ENCODE peak calls at places on chromosomes 4 and X, in ten cellular contexts. G is GM23338; Q is GM12865; A is lower leg skin; X is NB4; S is CD8-positive, alpha-beta T cell; B is dorsolateral prefrontal cortex; M is H7; W is A549; N is sigmoid colon. O is an unnamed sample.

GRCh38 chrX:135421932-135422809 is at the start of gene SMIM10L2A:
- DNase-seq in Q (peak; percentile 4), N (no peak), B (no peak), S (no peak), X (no peak), W (no peak), M (peak; percentile 55), G (no peak), A (no peak), O (no peak)

GRCh38 chrX:19513383-19513782 is 1.9 kb downstream of the MAP3K15 start:
- DNase-seq in A (no peak), W (peak; percentile 8), S (no peak), Q (no peak), B (no peak), M (peak; percentile 43), G (peak; percentile 11), X (peak; percentile 10), N (no peak), O (no peak)

GRCh38 chr4:1749370-1749769 is 28.0 kb downstream of the TACC3 start:
- DNase-seq in N (no peak), W (no peak), Q (no peak), A (no peak), G (no peak), X (no peak), B (no peak), M (peak; percentile 84), S (no peak), O (no peak)

GRCh38 chr4:3207531-3208037 is 41.4 kb upstream of the MSANTD1 start:
- DNase-seq in Q (no peak), N (no peak), S (no peak), G (no peak), W (no peak), B (no peak), M (no peak), A (no peak), X (peak; percentile 30), O (no peak)

GRCh38 chrX:70025464-70025863 is 24.3 kb downstream of the AWAT2 start:
- DNase-seq in S (no peak), X (no peak), G (no peak), B (no peak), N (no peak), M (no peak), W (no peak), Q (no peak), A (no peak), O (no peak)

GRCh38 chrX:43279341-43279808 is 376.7 kb upstream of the MAOA start:
- DNase-seq in W (no peak), B (no peak), A (no peak), Q (no peak), G (no peak), X (no peak), N (no peak), M (no peak), S (no peak), O (no peak)

GRCh38 chr4:115370490-115370889 is 257.1 kb upstream of the NDST4 start:
- DNase-seq in N (no peak), M (no peak), W (no peak), B (no peak), S (no peak), A (no peak), Q (no peak), G (no peak), X (no peak), O (no peak)

GRCh38 chr4:33062155-33062554 is 2342.0 kb downstream of the PCDH7 start:
- DNase-seq in W (no peak), X (no peak), S (no peak), B (no peak), A (no peak), Q (no peak), G (no peak), N (no peak), M (no peak), O (no peak)

GRCh38 chrX:101407167-101407747 is 468 bp downstream of the GLA start:
- DNase-seq in S (no peak), G (no peak), A (no peak), Q (no peak), W (no peak), B (no peak), M (no peak), N (no peak), X (peak; percentile 64), O (no peak)

GRCh38 chrX:101410461-101410860 is 2.4 kb downstream of the HNRNPH2 start:
- DNase-seq in S (no peak), N (no peak), Q (no peak), A (no peak), W (no peak), M (no peak), B (no peak), G (no peak), X (no peak), O (no peak)

GRCh38 chrX:101409043-101409442 is 1.0 kb downstream of the HNRNPH2 start:
- DNase-seq in A (no peak), B (no peak), Q (no peak), S (no peak), W (no peak), N (no peak), X (no peak), G (peak; percentile 11), M (no peak), O (no peak)

GRCh38 chrX:101408530-101408836 is 461 bp downstream of the HNRNPH2 start:
- DNase-seq in N (no peak), M (no peak), S (no peak), W (no peak), X (no peak), A (no peak), G (no peak), B (no peak), Q (no peak), O (no peak)

DNA sequence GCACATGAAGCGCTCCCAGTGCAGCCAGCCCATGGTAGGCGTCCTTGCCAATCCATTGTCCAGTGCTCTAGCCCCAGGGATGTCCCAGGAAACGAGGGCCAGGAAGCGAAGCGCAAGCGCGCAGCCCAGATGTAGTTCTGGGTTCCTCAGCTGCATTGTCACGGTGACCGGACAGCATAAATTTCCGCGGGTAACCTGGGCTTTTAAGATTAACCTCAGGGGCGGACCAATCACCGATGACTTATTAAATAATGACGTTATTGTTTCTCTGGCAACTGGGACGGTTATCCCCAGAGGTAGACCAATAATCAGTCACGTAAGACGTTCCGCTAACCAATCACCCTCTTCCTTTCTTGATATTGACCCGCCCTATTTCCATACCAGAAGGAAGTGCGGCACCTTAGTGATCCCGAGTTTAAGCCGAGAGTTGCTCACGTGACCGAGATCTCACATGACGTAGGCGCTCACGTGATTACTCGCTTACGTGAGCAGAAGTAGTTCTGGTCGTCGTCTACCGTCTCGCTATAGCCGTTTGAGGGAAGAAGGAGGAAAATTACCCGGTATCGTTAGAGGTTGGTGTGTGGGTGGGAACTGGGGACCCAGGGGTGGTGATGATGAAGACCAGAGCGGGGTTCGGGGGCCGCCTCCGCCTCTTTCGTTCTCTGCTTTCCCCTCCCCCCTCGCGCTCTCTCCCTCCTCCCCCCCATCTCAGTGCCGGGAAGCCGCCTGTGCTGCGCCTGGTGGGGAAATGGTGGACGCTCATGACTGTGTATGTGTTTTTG is at the start of the genes GLA and HNRNPH2:
- DNase-seq in G (peak; percentile 94), W (peak; percentile 83), X (peak; percentile 97), M (peak; percentile 82), Q (peak; percentile 97), S (peak; percentile 74), A (peak; percentile 96), B (peak; percentile 83), N (peak; percentile 96), O (peak; percentile 81)
- H3K4me3 ChIP-seq in G (peak within 1 kb of the TSS; percentile 85), W (peak within 1 kb of the TSS; percentile 76), X (peak within 1 kb of the TSS; percentile 97), M (peak within 1 kb of the TSS; percentile 72), Q (peak within 1 kb of the TSS; percentile 78), S (peak within 1 kb of the TSS; percentile 91), A (peak within 1 kb of the TSS; percentile 42), B (peak within 1 kb of the TSS; percentile 65), N (peak within 1 kb of the TSS; percentile 62), O (peak within 1 kb of the TSS; percentile 45)

DNA sequence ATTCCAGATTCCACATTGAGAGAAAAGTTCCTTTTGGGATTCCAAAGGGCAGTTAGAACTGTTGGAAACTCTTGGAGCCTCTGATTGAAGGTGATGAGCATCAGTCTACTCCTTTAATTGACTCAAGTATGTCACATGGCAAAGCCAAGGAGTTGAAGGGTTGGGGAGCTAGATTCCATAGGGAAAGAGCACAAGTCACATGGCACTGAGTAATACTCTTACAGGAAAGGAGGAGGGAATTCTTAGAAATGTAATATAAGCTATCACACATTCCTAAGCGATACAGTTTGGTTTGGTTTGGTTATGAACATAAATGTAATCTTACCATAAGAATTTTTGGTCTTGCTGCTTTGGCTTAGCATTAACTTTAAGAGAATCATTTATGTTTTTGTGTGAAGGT is 15.7 kb downstream of the SPCS3 start:
- DNase-seq in X (no peak), W (no peak), Q (no peak), A (no peak), M (no peak), N (no peak), S (no peak), G (no peak), B (no peak), O (no peak)
- H3K4me3 ChIP-seq in X (no peak overlapping the region), W (no peak overlapping the region), Q (no peak overlapping the region), A (no peak overlapping the region), M (no peak overlapping the region), N (no peak overlapping the region), S (no peak overlapping the region), G (no peak overlapping the region), B (no peak overlapping the region), O (no peak overlapping the region)

GRCh38 chr4:48127882-48128394 is 6.1 kb downstream of the TXK start:
- DNase-seq in W (peak; percentile 49), G (peak; percentile 96), Q (peak; percentile 88), S (peak; percentile 27), X (peak; percentile 86), N (no peak), B (no peak), A (peak; percentile 31), M (peak; percentile 68), O (peak; percentile 70)
- H3K4me3 ChIP-seq in W (peak overlapping the region; percentile 28), G (no peak overlapping the region), Q (no peak overlapping the region), S (peak overlapping the region; percentile 18), X (no peak overlapping the region), N (peak overlapping the region; percentile 30), B (no peak overlapping the region), A (no peak overlapping the region), M (no peak overlapping the region), O (no peak overlapping the region)

GRCh38 chr4:10006236-10006603 is 15.1 kb downstream of the SLC2A9 start:
- DNase-seq in S (no peak), B (no peak), G (no peak), A (peak; percentile 82), N (peak; percentile 69), W (peak; percentile 66), X (peak; percentile 98), M (no peak), Q (peak; percentile 81), O (no peak)

GRCh38 chr4:10007772-10008171 is 13.5 kb downstream of the SLC2A9 start:
- DNase-seq in X (no peak), G (no peak), A (no peak), N (no peak), M (no peak), B (no peak), Q (peak; percentile 83), S (no peak), W (no peak), O (peak; percentile 20)

GRCh38 chr4:10005632-10006031 is 15.7 kb downstream of the SLC2A9 start:
- DNase-seq in S (no peak), B (no peak), X (no peak), A (no peak), G (no peak), Q (no peak), N (no peak), W (no peak), M (no peak), O (no peak)

GRCh38 chr4:10007436-10007740 is 13.9 kb downstream of the SLC2A9 start:
- DNase-seq in M (no peak), B (no peak), S (no peak), G (no peak), Q (peak; percentile 75), X (no peak), A (no peak), W (no peak), N (no peak), O (no peak)

GRCh38 chr4:10006604-10007435 is 14.5 kb downstream of the SLC2A9 start:
- DNase-seq in A (no peak), M (no peak), Q (peak; percentile 70), N (no peak), S (no peak), X (peak; percentile 91), B (no peak), W (peak; percentile 70), G (no peak), O (no peak)
- H3K4me3 ChIP-seq in A (no peak overlapping the region), M (no peak overlapping the region), Q (peak overlapping the region; percentile 74), N (no peak overlapping the region), S (no peak overlapping the region), X (peak overlapping the region; percentile 47), B (no peak overlapping the region), W (peak overlapping the region; percentile 23), G (no peak overlapping the region), O (no peak overlapping the region)